ENCODE peak calls at places on chromosomes 11 and 22, in nine cellular contexts. U is substantia nigra; J is neuronal stem cell; N is COR-L47; W is right cardiac atrium; G is activated effector memory CD4-positive, alpha-beta T cell treated with anti-CD3 and anti-CD28 coated beads, Interleukin-2, amount 50 U/mL, for 16 hours; Z is NCI-H1105; E is prostate gland; L is small intestine. K is an unnamed sample.

GRCh38 chr22:45597460-45598192 is 74.0 kb upstream of the ATXN10 start:
- DNase-seq in U (no peak), J (no peak), N (no peak), W (no peak), G (no peak), Z (no peak), E (peak), L (peak), K (no peak)

GRCh38 chr11:78030429-78031325 is 7.6 kb upstream of the KCTD14 start:
- DNase-seq in U (peak), J (no peak), N (peak), W (peak), G (no peak), Z (peak), E (peak), L (peak), K (no peak)

GRCh38 chr11:96098511-96099241 is 174.8 kb upstream of the MTMR2 start:
- DNase-seq in U (no peak), J (no peak), N (no peak), W (peak), G (no peak), Z (no peak), E (no peak), L (peak), K (no peak)

GRCh38 chr11:118437736-118438125 is 1.4 kb downstream of the KMT2A start:
- DNase-seq in U (no peak), J (peak), N (no peak), W (no peak), G (peak), Z (peak), E (peak), L (peak), K (peak)

GRCh38 chr11:77130763-77131513 is 2.9 kb downstream of the MYO7A start:
- DNase-seq in U (no peak), J (no peak), N (no peak), W (peak), G (no peak), Z (no peak), E (no peak), L (no peak), K (no peak)

GRCh38 chr11:23078289-23078971 is 218.2 kb upstream of the CCDC179 start:
- DNase-seq in U (no peak), J (no peak), N (no peak), W (no peak), G (no peak), Z (no peak), E (no peak), L (no peak), K (no peak)

GRCh38 chr11:63490551-63491239 is at the start of gene PLAAT5:
- DNase-seq in U (no peak), J (peak), N (no peak), W (peak), G (no peak), Z (no peak), E (no peak), L (no peak), K (peak)

GRCh38 chr11:9057032-9057431 is 34.4 kb downstream of the SCUBE2 start:
- DNase-seq in U (no peak), J (no peak), N (peak), W (no peak), G (no peak), Z (peak), E (no peak), L (no peak), K (no peak)

GRCh38 chr22:44210721-44211120 is 30.0 kb downstream of the PARVG start:
- DNase-seq in U (no peak), J (no peak), N (no peak), W (no peak), G (no peak), Z (no peak), E (no peak), L (no peak), K (no peak)

GRCh38 chr22:34931026-34931425 is 134.9 kb upstream of the ISX start:
- DNase-seq in U (no peak), J (no peak), N (no peak), W (no peak), G (no peak), Z (no peak), E (no peak), L (no peak), K (no peak)

GRCh38 chr11:47391711-47392432 is 13.5 kb upstream of the SPI1 start:
- DNase-seq in U (no peak), J (no peak), N (no peak), W (no peak), G (no peak), Z (no peak), E (no peak), L (no peak), K (no peak)

GRCh38 chr11:1927151-1928037 is 7.9 kb downstream of the TNNT3 start:
- DNase-seq in U (no peak), J (no peak), N (no peak), W (peak), G (no peak), Z (no peak), E (no peak), L (no peak), K (no peak)

GRCh38 chr11:235180-235997 is 753 bp downstream of the SIRT3 start:
- DNase-seq in U (no peak), J (no peak), N (no peak), W (no peak), G (peak), Z (no peak), E (no peak), L (peak), K (no peak)

GRCh38 chr11:133964946-133965632 is 8.3 kb upstream of the IGSF9B start:
- DNase-seq in U (no peak), J (no peak), N (no peak), W (peak), G (no peak), Z (no peak), E (no peak), L (no peak), K (no peak)

GRCh38 chr11:75453916-75454655 is 21.1 kb upstream of the KLHL35 start:
- DNase-seq in U (no peak), J (no peak), N (no peak), W (peak), G (no peak), Z (no peak), E (no peak), L (no peak), K (no peak)

GRCh38 chr11:70048279-70049024 is 29.7 kb upstream of the ANO1 start:
- DNase-seq in U (no peak), J (peak), N (no peak), W (no peak), G (no peak), Z (no peak), E (peak), L (no peak), K (no peak)

GRCh38 chr11:117769530-117769929 is 27.5 kb downstream of the DSCAML1 start:
- DNase-seq in U (no peak), J (no peak), N (no peak), W (no peak), G (no peak), Z (no peak), E (no peak), L (no peak), K (no peak)

GRCh38 chr11:14386895-14387480 is 28.0 kb upstream of the RRAS2 start:
- DNase-seq in U (peak), J (peak), N (peak), W (peak), G (peak), Z (peak), E (no peak), L (no peak), K (no peak)

GRCh38 chr11:131579932-131580387 is 209.5 kb downstream of the NTM start:
- DNase-seq in U (no peak), J (peak), N (no peak), W (no peak), G (no peak), Z (peak), E (no peak), L (peak), K (no peak)

GRCh38 chr22:37018815-37019308 is 385 bp downstream of the TST start:
- DNase-seq in U (no peak), J (peak), N (no peak), W (peak), G (no peak), Z (peak), E (peak), L (peak), K (no peak)